ENCODE peak calls at places on chromosomes 6 and 20, in ten cellular contexts. V, C, U, O, Q, E, J, Z, R and Y are unnamed samples.

GRCh38 chr6:158645064-158646022 is 800 bp upstream of the DYNLT1 start:
- DNase-seq in O (no peak), J (no peak), C (no peak), Q (no peak), R (no peak), Z (peak), V (no peak), E (peak), U (no peak), Y (peak)

GRCh38 chr20:57390604-57391438 is at the start of gene RBM38:
- DNase-seq in R (peak), C (peak), V (peak), J (peak), O (peak), Z (peak), E (peak), Q (no peak), U (peak), Y (peak)

GRCh38 chr6:52610745-52611355 is 34.0 kb upstream of the TRAM2 start:
- DNase-seq in C (no peak), V (no peak), Q (no peak), U (peak), O (peak), J (no peak), Z (no peak), E (no peak), R (peak), Y (peak)

GRCh38 chr6:7215798-7216231 is 97.2 kb downstream of the SSR1 start:
- DNase-seq in E (no peak), J (no peak), Z (no peak), O (no peak), U (no peak), C (no peak), R (no peak), Q (peak), V (no peak), Y (no peak)

GRCh38 chr6:162056745-162057144 is 670.8 kb downstream of the PRKN start:
- DNase-seq in V (peak), R (peak), O (peak), Q (peak), E (no peak), C (peak), Z (no peak), U (peak), J (peak), Y (peak)

GRCh38 chr20:19349879-19350278 is 137.4 kb downstream of the SLC24A3 start:
- DNase-seq in C (no peak), Z (no peak), V (no peak), E (no peak), U (no peak), R (no peak), O (no peak), J (no peak), Q (no peak), Y (no peak)

GRCh38 chr6:170147832-170148708 is 142.8 kb downstream of the DLL1 start:
- DNase-seq in Q (no peak), O (no peak), J (peak), C (peak), Z (no peak), R (no peak), U (no peak), E (no peak), V (no peak), Y (no peak)

GRCh38 chr6:84492246-84493135 is 265.0 kb upstream of the CEP162 start:
- DNase-seq in E (no peak), Q (no peak), V (no peak), U (no peak), C (no peak), J (no peak), O (no peak), Z (no peak), R (peak), Y (no peak)

GRCh38 chr20:38633577-38634093 is 32.0 kb downstream of the ARHGAP40 start:
- DNase-seq in Q (peak), O (peak), C (peak), Z (peak), V (peak), J (peak), R (peak), U (peak), E (peak), Y (peak)

GRCh38 chr6:125991653-125992052 is 5.3 kb downstream of the TRMT11 start:
- DNase-seq in C (no peak), U (no peak), E (no peak), Q (no peak), V (no peak), J (no peak), Z (no peak), O (no peak), R (no peak), Y (no peak)

GRCh38 chr20:325889-326644 is 715 bp downstream of the SOX12 start:
- DNase-seq in C (peak), V (peak), J (peak), O (peak), Z (peak), R (peak), Q (peak), U (peak), E (peak), Y (peak)

GRCh38 chr6:122620902-122621301 is 10.7 kb downstream of the PKIB start:
- DNase-seq in R (peak), C (no peak), O (peak), U (no peak), Z (no peak), Q (no peak), V (no peak), E (no peak), J (no peak), Y (peak)

GRCh38 chr6:4775591-4776492 is at the start of gene CDYL:
- DNase-seq in E (peak), O (peak), Z (peak), C (peak), U (peak), R (peak), Q (peak), V (peak), J (peak), Y (peak)
- TF ChIP-seq CTCF in E (peak), O (no peak), Z (peak), C (peak), U (no peak), R (no peak), Q (peak), V (peak), J (peak), Y (peak)

DNA sequence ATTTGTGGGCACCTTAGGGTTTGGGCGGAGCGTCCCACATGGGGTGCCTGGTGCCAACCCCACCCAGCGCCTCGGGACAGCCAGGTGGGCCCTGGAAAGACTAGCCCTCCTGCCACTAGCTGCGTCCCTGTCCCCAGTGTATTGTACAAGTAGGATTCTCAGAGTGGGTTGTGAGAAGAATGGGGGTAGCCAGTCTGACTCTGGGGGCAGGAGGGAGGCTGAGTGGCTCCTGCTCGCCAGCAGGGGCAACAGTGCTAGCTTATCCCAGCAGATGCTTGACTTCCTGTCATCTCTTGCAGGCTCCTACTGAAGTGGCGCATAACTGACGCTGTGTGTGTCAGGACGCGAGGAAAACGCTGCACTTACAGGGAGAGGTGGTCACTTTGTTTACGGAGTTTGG is 9.3 kb downstream of the PSMA7 start:
- DNase-seq in U (no peak), Z (no peak), R (peak), J (no peak), V (no peak), C (peak), Q (no peak), E (no peak), O (no peak), Y (no peak)
- TF ChIP-seq CTCF in U (peak), Z (no peak), R (peak), J (peak), V (no peak), C (peak), Q (peak), E (no peak), O (peak), Y (peak)

GRCh38 chr20:21048841-21049273 is 57.3 kb downstream of the LINC00237 start:
- DNase-seq in J (no peak), R (peak), E (peak), O (no peak), U (peak), Q (no peak), Z (peak), C (peak), V (peak), Y (peak)
- TF ChIP-seq CTCF in J (peak), R (peak), E (no peak), O (peak), U (peak), Q (peak), Z (peak), C (peak), V (peak), Y (peak)

GRCh38 chr6:89378628-89379027 is 26.1 kb upstream of the UBE2J1 start:
- DNase-seq in J (no peak), E (no peak), Q (no peak), R (no peak), C (no peak), O (no peak), V (no peak), U (no peak), Z (no peak), Y (no peak)

GRCh38 chr6:89371849-89372505 is 19.5 kb upstream of the UBE2J1 start:
- DNase-seq in V (peak), U (peak), E (peak), C (peak), Z (peak), R (peak), Q (peak), O (peak), J (peak), Y (peak)

GRCh38 chr6:89372506-89372901 is 20.0 kb upstream of the UBE2J1 start:
- DNase-seq in V (no peak), Q (no peak), U (no peak), R (no peak), J (no peak), C (no peak), Z (no peak), E (no peak), O (no peak), Y (no peak)

GRCh38 chr6:89375902-89376301 is 23.4 kb upstream of the UBE2J1 start:
- DNase-seq in J (no peak), V (no peak), E (no peak), Q (no peak), R (no peak), C (no peak), O (no peak), Z (no peak), U (no peak), Y (no peak)

DNA sequence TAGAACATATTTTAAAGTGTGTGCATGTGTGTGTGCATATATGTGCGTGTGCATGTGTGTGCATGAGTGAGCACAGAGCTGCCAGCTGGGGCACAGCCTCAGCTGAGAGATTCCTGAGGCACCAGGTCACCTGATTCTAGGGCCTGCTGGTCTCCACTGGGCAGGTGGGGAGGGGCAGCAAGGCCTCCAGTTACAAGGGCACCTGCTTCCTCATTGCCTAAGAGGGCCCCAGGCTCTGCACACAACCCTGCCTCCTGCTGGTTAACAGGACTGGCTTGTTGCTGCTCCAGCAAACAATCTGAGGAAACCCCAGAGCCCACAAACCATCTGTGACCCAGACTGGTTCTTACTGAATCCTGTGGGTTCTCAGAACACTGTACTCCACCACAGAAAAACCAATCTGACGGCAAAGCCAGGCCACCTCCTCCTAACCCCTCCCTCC is 22.9 kb upstream of the UBE2J1 start:
- DNase-seq in E (peak), O (no peak), Q (no peak), U (peak), C (peak), R (no peak), V (peak), J (peak), Z (peak), Y (peak)
- TF ChIP-seq CTCF in E (no peak), O (peak), Q (peak), U (peak), C (peak), R (peak), V (peak), J (no peak), Z (peak), Y (peak)

GRCh38 chr6:157134402-157135074 is 188.8 kb downstream of the TMEM242 start:
- DNase-seq in O (peak), V (no peak), R (no peak), Q (no peak), Z (no peak), E (no peak), U (peak), J (no peak), C (no peak), Y (no peak)

GRCh38 chr6:157137501-157137900 is 185.8 kb downstream of the TMEM242 start:
- DNase-seq in R (no peak), O (no peak), E (no peak), U (peak), C (no peak), Z (no peak), V (no peak), J (no peak), Q (no peak), Y (no peak)

GRCh38 chr6:157143171-157143884 is 180.0 kb downstream of the TMEM242 start:
- DNase-seq in Q (peak), V (no peak), Z (no peak), J (peak), U (peak), E (no peak), C (no peak), R (peak), O (peak), Y (peak)

GRCh38 chr6:157135691-157136090 is 187.6 kb downstream of the TMEM242 start:
- DNase-seq in Z (no peak), R (peak), E (no peak), U (peak), O (peak), C (no peak), Q (no peak), V (no peak), J (no peak), Y (no peak)

GRCh38 chr6:157139054-157139708 is 184.1 kb downstream of the TMEM242 start:
- DNase-seq in U (no peak), E (no peak), Z (no peak), J (no peak), Q (no peak), O (no peak), C (peak), R (no peak), V (peak), Y (peak)
- TF ChIP-seq CTCF in U (peak), E (no peak), Z (peak), J (peak), Q (peak), O (no peak), C (peak), R (peak), V (peak), Y (peak)

GRCh38 chr6:9370480-9370879 is 935.1 kb upstream of the SLC35B3 start:
- DNase-seq in Q (no peak), V (no peak), E (no peak), O (no peak), R (no peak), Z (no peak), U (no peak), C (no peak), J (no peak), Y (no peak)
- TF ChIP-seq CTCF in Q (no peak), V (no peak), E (no peak), O (no peak), R (no peak), Z (no peak), U (no peak), C (no peak), J (no peak), Y (no peak)

GRCh38 chr20:31788578-31788977 is 30.6 kb upstream of the MYLK2 start:
- DNase-seq in Q (no peak), C (peak), R (peak), U (peak), J (no peak), V (no peak), O (no peak), E (no peak), Z (no peak), Y (no peak)
- TF ChIP-seq CTCF in Q (no peak), C (peak), R (peak), U (peak), J (no peak), V (no peak), O (peak), E (no peak), Z (no peak), Y (peak)

GRCh38 chr6:128532110-128532509 is 11.7 kb upstream of the PTPRK start:
- DNase-seq in V (no peak), Q (no peak), C (no peak), R (no peak), O (no peak), U (no peak), E (no peak), Z (no peak), J (no peak), Y (no peak)
- TF ChIP-seq CTCF in V (no peak), Q (no peak), C (no peak), R (no peak), O (no peak), U (no peak), E (no peak), Z (no peak), J (no peak), Y (no peak)